ENCODE peak calls at places on chromosomes 16 and 17, in six cellular contexts. One of them, this sample, is unnamed. For H3K4me1, the result is how much of the 10 kb centered on the place peaks cover.

GRCh38 chr17:31549121-31549524 is 157.6 kb downstream of the RAB11FIP4 start:
- DNase-seq in Peyer's patch: no peak
- DNase-seq in right lobe of liver: no peak
- DNase-seq in thyroid gland: peak
- DNase-seq in lung: no peak
- DNase-seq in endothelial cell of umbilical vein: peak
- DNase-seq in this sample: peak

GRCh38 chr16:57735755-57736418 is at the start of gene KATNB1:
- DNase-seq in Peyer's patch: peak
- DNase-seq in right lobe of liver: no peak
- DNase-seq in thyroid gland: no peak
- DNase-seq in lung: no peak
- DNase-seq in endothelial cell of umbilical vein: no peak
- DNase-seq in this sample: peak

GRCh38 chr16:26133401-26133800 is 441.6 kb downstream of the HS3ST4 start:
- DNase-seq in Peyer's patch: no peak
- DNase-seq in right lobe of liver: no peak
- DNase-seq in thyroid gland: no peak
- DNase-seq in lung: no peak
- DNase-seq in endothelial cell of umbilical vein: no peak
- DNase-seq in this sample: no peak

GRCh38 chr16:90046971-90047713 is 27.9 kb upstream of the DBNDD1 start:
- DNase-seq in Peyer's patch: no peak
- DNase-seq in right lobe of liver: peak
- DNase-seq in thyroid gland: peak
- DNase-seq in lung: peak
- DNase-seq in endothelial cell of umbilical vein: peak
- DNase-seq in this sample: peak

GRCh38 chr16:87278191-87279093 is 38.8 kb downstream of the C16orf95 start:
- DNase-seq in Peyer's patch: peak
- DNase-seq in right lobe of liver: peak
- DNase-seq in thyroid gland: peak
- DNase-seq in lung: peak
- DNase-seq in endothelial cell of umbilical vein: peak
- DNase-seq in this sample: peak

GRCh38 chr16:29662729-29663019 is 373 bp upstream of the SPN start:
- DNase-seq in Peyer's patch: peak
- DNase-seq in right lobe of liver: no peak
- DNase-seq in thyroid gland: no peak
- DNase-seq in lung: no peak
- DNase-seq in endothelial cell of umbilical vein: no peak
- DNase-seq in this sample: no peak

GRCh38 chr17:42288078-42288984 is at the start of gene STAT5A:
- DNase-seq in Peyer's patch: peak
- DNase-seq in right lobe of liver: peak
- DNase-seq in thyroid gland: peak
- DNase-seq in lung: peak
- DNase-seq in endothelial cell of umbilical vein: peak
- DNase-seq in this sample: peak

GRCh38 chr17:9693755-9694154 is 48.4 kb downstream of the USP43 start:
- DNase-seq in Peyer's patch: no peak
- DNase-seq in right lobe of liver: no peak
- DNase-seq in thyroid gland: no peak
- DNase-seq in lung: no peak
- DNase-seq in endothelial cell of umbilical vein: no peak
- DNase-seq in this sample: no peak

GRCh38 chr17:82489117-82489516 is 30.4 kb upstream of the FOXK2 start:
- DNase-seq in Peyer's patch: no peak
- DNase-seq in right lobe of liver: no peak
- DNase-seq in thyroid gland: no peak
- DNase-seq in lung: no peak
- DNase-seq in endothelial cell of umbilical vein: no peak
- DNase-seq in this sample: peak

GRCh38 chr17:64084940-64085649 is 44.8 kb downstream of the ERN1 start:
- DNase-seq in Peyer's patch: no peak
- DNase-seq in right lobe of liver: no peak
- DNase-seq in thyroid gland: no peak
- DNase-seq in lung: no peak
- DNase-seq in endothelial cell of umbilical vein: no peak
- DNase-seq in this sample: no peak

GRCh38 chr16:84970447-84971127 is 40.7 kb downstream of the ZDHHC7 start:
- DNase-seq in Peyer's patch: peak
- DNase-seq in right lobe of liver: peak
- DNase-seq in thyroid gland: peak
- DNase-seq in lung: peak
- DNase-seq in endothelial cell of umbilical vein: peak
- DNase-seq in this sample: peak

GRCh38 chr17:77572065-77572601 is 386.4 kb upstream of the TNRC6C start:
- DNase-seq in Peyer's patch: no peak
- DNase-seq in right lobe of liver: no peak
- DNase-seq in thyroid gland: no peak
- DNase-seq in lung: no peak
- DNase-seq in endothelial cell of umbilical vein: no peak
- DNase-seq in this sample: no peak

GRCh38 chr17:79534111-79534510 is 76.7 kb downstream of the RBFOX3 start:
- DNase-seq in Peyer's patch: no peak
- DNase-seq in right lobe of liver: no peak
- DNase-seq in thyroid gland: no peak
- DNase-seq in lung: no peak
- DNase-seq in endothelial cell of umbilical vein: no peak
- DNase-seq in this sample: no peak

GRCh38 chr16:27759947-27760844 is 210.3 kb downstream of the KATNIP start:
- DNase-seq in Peyer's patch: no peak
- DNase-seq in right lobe of liver: no peak
- DNase-seq in thyroid gland: no peak
- DNase-seq in lung: no peak
- DNase-seq in endothelial cell of umbilical vein: no peak
- DNase-seq in this sample: no peak

GRCh38 chr17:64505320-64506200 is 529 bp downstream of the DDX5 start:
- DNase-seq in Peyer's patch: peak
- DNase-seq in right lobe of liver: peak
- DNase-seq in thyroid gland: peak
- DNase-seq in lung: peak
- DNase-seq in endothelial cell of umbilical vein: peak
- DNase-seq in this sample: peak

GRCh38 chr16:68636818-68637217 is 8.3 kb upstream of the CDH3 start:
- DNase-seq in Peyer's patch: no peak
- DNase-seq in right lobe of liver: no peak
- DNase-seq in thyroid gland: no peak
- DNase-seq in lung: no peak
- DNase-seq in endothelial cell of umbilical vein: peak
- DNase-seq in this sample: no peak

GRCh38 chr16:77273-77806 is 685 bp upstream of the MPG start:
- DNase-seq in Peyer's patch: peak
- DNase-seq in right lobe of liver: no peak
- DNase-seq in thyroid gland: no peak
- DNase-seq in lung: peak
- DNase-seq in endothelial cell of umbilical vein: peak
- DNase-seq in this sample: peak

GRCh38 chr17:29383687-29384086 is 6.5 kb upstream of the TAOK1 start:
- DNase-seq in Peyer's patch: no peak
- DNase-seq in right lobe of liver: no peak
- DNase-seq in thyroid gland: no peak
- DNase-seq in lung: no peak
- DNase-seq in endothelial cell of umbilical vein: no peak
- DNase-seq in this sample: peak

GRCh38 chr17:9929873-9930272 is 24.8 kb upstream of the RCVRN start:
- DNase-seq in Peyer's patch: no peak
- DNase-seq in right lobe of liver: no peak
- DNase-seq in thyroid gland: no peak
- DNase-seq in lung: no peak
- DNase-seq in endothelial cell of umbilical vein: no peak
- DNase-seq in this sample: no peak

GRCh38 chr16:3952342-3953131 is 72.0 kb upstream of the CREBBP start:
- DNase-seq in Peyer's patch: no peak
- DNase-seq in right lobe of liver: no peak
- DNase-seq in thyroid gland: peak
- DNase-seq in lung: no peak
- DNase-seq in endothelial cell of umbilical vein: no peak
- DNase-seq in this sample: peak

DNA sequence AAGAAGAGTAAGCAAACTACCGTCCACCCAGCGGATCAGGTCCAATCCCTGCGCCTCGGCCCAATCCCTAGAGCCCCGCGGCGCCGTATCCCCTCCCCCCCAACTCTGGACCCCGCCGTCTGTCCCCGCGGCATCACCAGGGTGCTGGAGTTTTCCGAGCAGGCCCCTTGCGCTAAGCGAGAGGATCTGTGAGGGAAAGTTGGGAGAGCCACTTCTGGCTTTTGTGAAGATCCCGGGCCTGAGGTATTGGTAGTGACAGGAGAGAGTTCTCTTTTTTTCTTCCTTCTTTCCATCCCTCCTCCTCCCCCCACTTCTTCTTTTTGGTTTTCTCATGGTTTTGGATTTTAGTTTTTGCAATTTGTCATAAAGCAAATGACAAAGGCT is 3.5 kb upstream of the DLX4 start:
- DNase-seq in Peyer's patch: no peak
- DNase-seq in right lobe of liver: no peak
- DNase-seq in thyroid gland: no peak
- DNase-seq in lung: no peak
- DNase-seq in endothelial cell of umbilical vein: no peak
- DNase-seq in this sample: no peak
- H3K4me3 ChIP-seq in Peyer's patch: no peak
- H3K4me3 ChIP-seq in right lobe of liver: no peak
- H3K4me3 ChIP-seq in thyroid gland: no peak
- H3K4me3 ChIP-seq in lung: no peak
- H3K4me3 ChIP-seq in endothelial cell of umbilical vein: no peak
- H3K4me3 ChIP-seq in this sample: no peak

GRCh38 chr16:2520097-2520783 is at the start of gene AMDHD2:
- DNase-seq in Peyer's patch: peak
- DNase-seq in right lobe of liver: peak
- DNase-seq in thyroid gland: peak
- DNase-seq in lung: peak
- DNase-seq in endothelial cell of umbilical vein: peak
- DNase-seq in this sample: peak

GRCh38 chr16:2517954-2518605 is 2.1 kb upstream of the AMDHD2 start:
- DNase-seq in Peyer's patch: no peak
- DNase-seq in right lobe of liver: no peak
- DNase-seq in thyroid gland: no peak
- DNase-seq in lung: no peak
- DNase-seq in endothelial cell of umbilical vein: no peak
- DNase-seq in this sample: no peak

GRCh38 chr16:2520784-2521577 is 810 bp downstream of the AMDHD2 start:
- DNase-seq in Peyer's patch: peak
- DNase-seq in right lobe of liver: peak
- DNase-seq in thyroid gland: no peak
- DNase-seq in lung: peak
- DNase-seq in endothelial cell of umbilical vein: no peak
- DNase-seq in this sample: peak

GRCh38 chr16:2519711-2520080 is 475 bp upstream of the AMDHD2 start:
- DNase-seq in Peyer's patch: no peak
- DNase-seq in right lobe of liver: no peak
- DNase-seq in thyroid gland: no peak
- DNase-seq in lung: peak
- DNase-seq in endothelial cell of umbilical vein: no peak
- DNase-seq in this sample: no peak

DNA sequence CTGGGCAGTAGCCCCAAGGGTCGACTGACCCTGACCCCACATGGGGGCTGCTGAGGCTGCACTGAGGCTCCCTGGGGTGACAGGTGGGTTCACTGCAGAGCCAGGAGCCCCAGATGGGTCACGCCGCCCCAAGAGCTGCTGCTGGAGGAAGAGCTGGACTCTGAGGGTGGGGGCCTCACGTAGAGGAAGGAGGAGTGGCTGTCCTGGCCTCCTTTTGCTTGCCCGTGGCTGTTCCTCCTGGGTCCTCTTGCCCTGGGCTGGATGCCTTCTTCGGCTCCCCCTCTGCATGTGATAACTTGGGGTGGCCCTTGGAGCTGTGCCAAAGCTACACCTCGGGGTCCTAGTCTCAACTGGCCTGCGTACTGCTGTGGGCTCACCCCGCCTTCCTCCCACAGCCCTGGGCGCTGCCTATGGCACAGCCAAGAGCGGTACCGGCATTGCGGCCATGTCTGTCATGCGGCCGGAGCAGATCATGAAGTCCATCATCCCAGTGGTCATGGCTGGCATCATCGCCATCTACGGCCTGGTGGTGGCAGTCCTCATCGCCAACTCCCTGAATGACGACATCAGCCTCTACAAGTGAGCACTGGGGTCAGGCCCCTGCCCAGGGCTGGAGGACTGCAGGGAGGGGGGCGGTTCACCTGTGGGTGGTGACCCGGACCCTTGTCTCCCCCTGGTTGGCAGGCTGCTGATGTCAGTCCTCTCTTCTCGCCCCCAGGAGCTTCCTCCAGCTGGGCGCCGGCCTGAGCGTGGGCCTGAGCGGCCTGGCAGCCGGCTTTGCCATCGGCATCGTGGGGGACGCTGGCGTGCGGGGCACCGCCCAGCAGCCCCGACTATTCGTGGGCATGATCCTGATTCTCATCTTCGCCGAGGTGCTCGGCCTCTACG is 1.1 kb upstream of the AMDHD2 start:
- DNase-seq in Peyer's patch: no peak
- DNase-seq in right lobe of liver: peak
- DNase-seq in thyroid gland: no peak
- DNase-seq in lung: peak
- DNase-seq in endothelial cell of umbilical vein: no peak
- DNase-seq in this sample: no peak
- H3K4me1 ChIP-seq in Peyer's patch: half or more
- H3K4me1 ChIP-seq in right lobe of liver: half or more
- H3K4me1 ChIP-seq in thyroid gland: under half
- H3K4me1 ChIP-seq in lung: under half
- H3K4me1 ChIP-seq in endothelial cell of umbilical vein: under half
- H3K4me1 ChIP-seq in this sample: half or more

GRCh38 chr17:73165616-73166404 is 1.0 kb downstream of the SSTR2 start:
- DNase-seq in Peyer's patch: no peak
- DNase-seq in right lobe of liver: no peak
- DNase-seq in thyroid gland: peak
- DNase-seq in lung: no peak
- DNase-seq in endothelial cell of umbilical vein: no peak
- DNase-seq in this sample: peak
- H3K4me3 ChIP-seq in Peyer's patch: peak
- H3K4me3 ChIP-seq in right lobe of liver: peak
- H3K4me3 ChIP-seq in thyroid gland: peak
- H3K4me3 ChIP-seq in lung: no peak
- H3K4me3 ChIP-seq in endothelial cell of umbilical vein: no peak
- H3K4me3 ChIP-seq in this sample: peak

GRCh38 chr17:44327715-44328449 is 3.3 kb upstream of the SLC25A39 start:
- DNase-seq in Peyer's patch: no peak
- DNase-seq in right lobe of liver: no peak
- DNase-seq in thyroid gland: no peak
- DNase-seq in lung: no peak
- DNase-seq in endothelial cell of umbilical vein: no peak
- DNase-seq in this sample: no peak
- H3K4me1 ChIP-seq in Peyer's patch: under half
- H3K4me1 ChIP-seq in right lobe of liver: under half
- H3K4me1 ChIP-seq in thyroid gland: under half
- H3K4me1 ChIP-seq in lung: under half
- H3K4me1 ChIP-seq in endothelial cell of umbilical vein: under half
- H3K4me1 ChIP-seq in this sample: under half

GRCh38 chr17:40284085-40284713 is 3.5 kb upstream of the CDC6 start:
- DNase-seq in Peyer's patch: no peak
- DNase-seq in right lobe of liver: no peak
- DNase-seq in thyroid gland: no peak
- DNase-seq in lung: no peak
- DNase-seq in endothelial cell of umbilical vein: peak
- DNase-seq in this sample: peak
- H3K4me3 ChIP-seq in Peyer's patch: peak
- H3K4me3 ChIP-seq in right lobe of liver: no peak
- H3K4me3 ChIP-seq in thyroid gland: no peak
- H3K4me3 ChIP-seq in lung: no peak
- H3K4me3 ChIP-seq in endothelial cell of umbilical vein: peak
- H3K4me3 ChIP-seq in this sample: peak

This sample was measured in adipocyte.